ENCODE peak calls at places on chromosomes 1 and 21, in nine cellular contexts. B is NCI-H2107; F is CD8-positive, alpha-beta memory T cell; E is Peyer's patch; K is cardiac fibroblast; Y is activated CD4-positive, alpha-beta T cell treated with anti-CD3 and anti-CD28 coated beads, Interleukin-2, amount 50 U/mL, for 1 hour; M is suprapubic skin; N is C1 segment of cervical spinal cord; S is HL-60. R is an unnamed sample.

GRCh38 chr1:219041141-219041540 is 132.5 kb upstream of the LYPLAL1 start:
- DNase-seq in F (no peak), K (peak), E (no peak), M (no peak), Y (no peak), N (no peak), B (no peak), S (no peak), R (no peak)

GRCh38 chr1:76288758-76289483 is 214.4 kb downstream of the ST6GALNAC3 start:
- DNase-seq in K (no peak), B (no peak), Y (no peak), E (no peak), M (no peak), N (no peak), S (no peak), F (no peak), R (no peak)

GRCh38 chr1:12760256-12760795 is 13.2 kb upstream of the PRAMEF12 start:
- DNase-seq in N (no peak), K (no peak), M (no peak), Y (no peak), E (no peak), S (no peak), B (no peak), F (no peak), R (no peak)

GRCh38 chr1:248824701-248825100 is 1.0 kb downstream of the SH3BP5L start:
- DNase-seq in B (no peak), K (no peak), F (no peak), M (peak), S (no peak), N (no peak), E (no peak), Y (no peak), R (no peak)

GRCh38 chr1:42211224-42211623 is 46.7 kb upstream of the GUCA2A start:
- DNase-seq in Y (no peak), E (no peak), F (no peak), K (peak), N (no peak), S (no peak), B (no peak), M (no peak), R (no peak)

GRCh38 chr1:222829868-222830267 is 15.0 kb downstream of the DISP1 start:
- DNase-seq in Y (no peak), K (peak), F (no peak), N (no peak), M (no peak), E (no peak), S (no peak), B (no peak), R (no peak)

GRCh38 chr1:168224991-168225390 is 813 bp upstream of the SFT2D2 start:
- DNase-seq in Y (no peak), K (no peak), M (no peak), F (no peak), N (no peak), E (no peak), S (no peak), B (no peak), R (no peak)

GRCh38 chr1:92362970-92363369 is 64.1 kb downstream of the RPAP2 start:
- DNase-seq in N (no peak), K (no peak), S (peak), M (no peak), F (no peak), B (no peak), Y (no peak), E (no peak), R (no peak)

GRCh38 chr1:12505639-12506311 is 112.2 kb downstream of the DHRS3 start:
- DNase-seq in E (no peak), Y (no peak), M (peak), F (no peak), B (no peak), K (no peak), S (no peak), N (peak), R (no peak)

GRCh38 chr1:117365350-117366280 is 1.6 kb upstream of the MAN1A2 start:
- DNase-seq in B (no peak), F (no peak), M (no peak), K (peak), S (no peak), Y (no peak), E (peak), N (no peak), R (no peak)

GRCh38 chr1:215636258-215636965 is 69.3 kb downstream of the KCTD3 start:
- DNase-seq in S (no peak), E (no peak), M (no peak), F (no peak), N (no peak), B (no peak), K (peak), Y (no peak), R (no peak)

GRCh38 chr1:11458811-11459275 is 20.1 kb upstream of the DISP3 start:
- DNase-seq in B (no peak), E (no peak), N (peak), F (no peak), Y (no peak), K (peak), M (no peak), S (no peak), R (no peak)

GRCh38 chr21:42062543-42063022 is 8.5 kb upstream of the UMODL1 start:
- DNase-seq in Y (peak), B (peak), K (no peak), N (peak), E (peak), S (no peak), F (peak), M (no peak), R (peak)

GRCh38 chr1:47444578-47445465 is 7.0 kb downstream of the FOXD2 start:
- DNase-seq in E (no peak), K (peak), S (no peak), B (no peak), N (no peak), M (no peak), F (no peak), Y (no peak), R (no peak)